ENCODE peak calls at places on chromosome 14, in eight cellular contexts. L is RWPE2, M is cardiac fibroblast, W is SK-N-SH, R is GM12878, V is psoas muscle, Y is fibroblast of villous mesenchyme, F is cardiac muscle cell. Z is an unnamed sample.
A peak's percentile ranks its signal among the peaks of the same experiment; 100 is the strongest.

GRCh38 chr14:80629606-80630005 is 311.9 kb downstream of the CEP128 start:
- DNase-seq in V (no peak), Y (no peak), R (no peak), F (no peak), W (no peak), L (no peak), M (peak; percentile 62), Z (peak; percentile 47)

GRCh38 chr14:87483651-87484260 is 509.2 kb downstream of the GALC start:
- DNase-seq in V (no peak), W (no peak), R (no peak), M (no peak), F (no peak), L (no peak), Y (peak; percentile 3), Z (peak; percentile 4)

GRCh38 chr14:88838015-88838414 is 13.6 kb downstream of the TTC8 start:
- DNase-seq in R (no peak), F (no peak), V (no peak), M (no peak), L (no peak), Y (no peak), W (no peak), Z (no peak)

GRCh38 chr14:90513151-90514014 is 116.6 kb downstream of the CALM1 start:
- DNase-seq in F (peak; percentile 78), W (no peak), V (no peak), M (no peak), L (no peak), R (no peak), Y (no peak), Z (peak; percentile 10)

GRCh38 chr14:65269732-65270131 is 142.8 kb upstream of the FUT8 start:
- DNase-seq in Y (no peak), F (no peak), R (no peak), V (no peak), W (no peak), L (no peak), M (no peak), Z (no peak)

GRCh38 chr14:105281354-105282097 is 19.3 kb downstream of the BRF1 start:
- DNase-seq in F (peak; percentile 77), W (peak; percentile 70), Y (peak; percentile 82), R (no peak), V (no peak), L (no peak), M (peak; percentile 76), Z (peak; percentile 88)

GRCh38 chr14:105473677-105474477 is 744 bp upstream of the CRIP2 start:
- DNase-seq in L (peak; percentile 100), R (no peak), W (peak; percentile 85), V (peak; percentile 86), M (peak; percentile 86), Y (peak; percentile 90), F (peak; percentile 93), Z (peak; percentile 85)

GRCh38 chr14:54353694-54354093 is 43.1 kb upstream of the CDKN3 start:
- DNase-seq in V (no peak), M (no peak), F (no peak), Y (no peak), W (no peak), R (no peak), L (no peak), Z (no peak)

GRCh38 chr14:97010491-97011160 is 213.4 kb downstream of the VRK1 start:
- DNase-seq in W (no peak), V (no peak), M (no peak), L (no peak), F (no peak), Y (no peak), R (no peak), Z (no peak)

GRCh38 chr14:42930058-42930457 is 1323.4 kb downstream of the LRFN5 start:
- DNase-seq in R (no peak), F (no peak), W (no peak), V (no peak), L (no peak), M (no peak), Y (peak; percentile 6), Z (peak; percentile 34)

GRCh38 chr14:105532735-105533141 is 6.4 kb downstream of the TMEM121 start:
- DNase-seq in R (no peak), Y (no peak), M (peak; percentile 26), F (peak; percentile 41), W (peak; percentile 62), L (no peak), V (no peak), Z (peak; percentile 34)

GRCh38 chr14:96150214-96150613 is 54.4 kb upstream of the BDKRB2 start:
- DNase-seq in V (no peak), Y (no peak), F (no peak), W (no peak), L (no peak), R (no peak), M (no peak), Z (no peak)

GRCh38 chr14:94601961-94602391 is 10.2 kb upstream of the SERPINA3 start:
- DNase-seq in L (peak; percentile 79), R (no peak), Y (peak; percentile 81), W (no peak), F (peak; percentile 97), V (peak; percentile 79), M (peak; percentile 95), Z (peak; percentile 91)

GRCh38 chr14:33945329-33945728 is 5.5 kb downstream of the EGLN3 start:
- DNase-seq in Y (no peak), R (no peak), M (no peak), L (no peak), W (no peak), F (no peak), V (no peak), Z (no peak)

GRCh38 chr14:93884950-93885349 is 42.2 kb upstream of the FAM181A start:
- DNase-seq in V (no peak), M (no peak), F (no peak), R (no peak), Y (no peak), L (no peak), W (no peak), Z (no peak)

GRCh38 chr14:49586673-49587460 is 687 bp upstream of the RPS29 start:
- DNase-seq in Y (peak; percentile 83), M (peak; percentile 90), F (peak; percentile 82), L (no peak), R (peak; percentile 67), V (peak; percentile 25), W (peak; percentile 60), Z (peak; percentile 84)

GRCh38 chr14:76376878-76377523 is 1.1 kb downstream of the ESRRB start:
- DNase-seq in M (no peak), F (no peak), Y (no peak), L (no peak), R (no peak), V (no peak), W (peak; percentile 40), Z (no peak)

GRCh38 chr14:71472961-71473340 is 459.3 kb upstream of the RGS6 start:
- DNase-seq in F (no peak), L (no peak), W (no peak), V (no peak), R (no peak), M (no peak), Y (no peak), Z (no peak)

GRCh38 chr14:29030970-29031369 is 264.4 kb downstream of the FOXG1 start:
- DNase-seq in F (no peak), M (no peak), Y (no peak), V (no peak), R (no peak), L (no peak), W (no peak), Z (no peak)

GRCh38 chr14:41385787-41386186 is 220.9 kb upstream of the LRFN5 start:
- DNase-seq in F (no peak), W (no peak), R (no peak), L (no peak), Y (no peak), V (no peak), M (no peak), Z (no peak)

DNA sequence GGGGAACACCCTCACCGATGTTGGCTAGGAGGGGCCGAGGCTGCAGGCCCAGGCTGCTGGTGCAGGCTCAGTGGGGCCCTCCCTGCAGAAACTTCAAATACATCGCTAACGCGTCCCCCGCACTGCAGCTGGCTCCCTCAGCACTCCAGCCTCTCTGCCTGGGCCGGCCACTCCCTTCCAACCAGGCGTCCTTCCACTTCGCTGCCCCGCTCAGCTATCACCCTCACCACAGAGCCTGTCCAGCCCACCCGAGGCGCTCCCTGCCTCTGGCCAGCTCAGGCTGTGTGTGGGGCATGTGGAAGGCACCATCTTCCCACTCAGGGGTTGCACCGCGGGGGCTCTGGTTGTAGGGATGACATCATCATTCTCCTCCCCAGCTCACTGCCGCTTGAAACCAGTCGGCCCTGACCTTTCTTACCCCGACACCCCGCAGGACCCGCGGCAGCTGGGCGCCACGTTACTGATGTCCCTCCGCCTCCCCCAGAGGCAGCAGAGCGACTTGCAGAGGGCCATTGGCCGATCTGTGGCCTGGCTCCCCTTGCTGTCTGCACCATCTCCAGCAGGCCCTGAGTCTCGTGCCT is 199.9 kb upstream of the RTL1 start:
- DNase-seq in M (no peak), V (no peak), F (no peak), Y (peak; percentile 6), R (no peak), W (peak; percentile 30), L (no peak), Z (no peak)
- H3K4me3 ChIP-seq in M (no peak overlapping the region), V (no peak overlapping the region), F (no peak overlapping the region), Y (no peak overlapping the region), R (no peak overlapping the region), W (no peak overlapping the region), L (no peak overlapping the region), Z (no peak overlapping the region)

GRCh38 chr14:58731465-58732330 is 93.9 kb downstream of the DACT1 start:
- DNase-seq in M (peak; percentile 99), L (peak; percentile 67), Y (peak; percentile 98), F (peak; percentile 97), V (no peak), R (no peak), W (no peak), Z (peak; percentile 96)
- TF ChIP-seq CTCF in M (no peak), L (no peak), Y (no peak), F (no peak), V (no peak), R (no peak), W (no peak), Z (no peak)

GRCh38 chr14:100067481-100067880 is 2.3 kb downstream of the EVL start:
- DNase-seq in W (no peak), Y (no peak), L (no peak), F (no peak), M (no peak), R (no peak), V (no peak), Z (no peak)
- H3K4me3 ChIP-seq in W (no peak overlapping the region), Y (no peak overlapping the region), L (no peak overlapping the region), F (no peak overlapping the region), M (no peak overlapping the region), R (peak overlapping the region; percentile 75), V (no peak overlapping the region), Z (no peak overlapping the region)

GRCh38 chr14:23115492-23115850 is 3.6 kb downstream of the CEBPE start:
- DNase-seq in F (no peak), M (no peak), L (no peak), Y (no peak), V (no peak), R (no peak), W (no peak), Z (no peak)

GRCh38 chr14:23114120-23114458 is 5.0 kb downstream of the CEBPE start:
- DNase-seq in Y (no peak), L (no peak), M (no peak), R (no peak), W (no peak), F (no peak), V (no peak), Z (no peak)

GRCh38 chr14:23115918-23116317 is 3.1 kb downstream of the CEBPE start:
- DNase-seq in F (no peak), V (no peak), M (no peak), R (no peak), L (no peak), W (no peak), Y (no peak), Z (no peak)

GRCh38 chr14:23113346-23114119 is 5.5 kb downstream of the CEBPE start:
- DNase-seq in Y (peak; percentile 71), R (no peak), W (no peak), F (peak; percentile 92), L (no peak), M (peak; percentile 35), V (no peak), Z (peak; percentile 93)

GRCh38 chr14:23114669-23115491 is 4.2 kb downstream of the CEBPE start:
- DNase-seq in R (no peak), Y (peak; percentile 94), W (peak; percentile 43), M (peak; percentile 96), V (peak; percentile 52), F (peak; percentile 93), L (peak; percentile 95), Z (peak; percentile 93)
- TF ChIP-seq CTCF in R (no peak), Y (no peak), W (peak; percentile 28), M (peak; percentile 4), V (no peak), F (peak; percentile 12), L (no peak), Z (no peak)